ENCODE peak calls at places on chromosomes 6 and 20, in five cellular contexts. S is MM.1S, C is astrocyte, B is fibroblast of lung, I is SJSA1. V is an unnamed sample.
A peak's percentile ranks its signal among the peaks of the same experiment; 100 is the strongest.

GRCh38 chr20:48406462-48407235 is 421.1 kb downstream of the PREX1 start:
- DNase-seq in S (no peak), C (peak; percentile 21), B (no peak), I (no peak), V (no peak)

GRCh38 chr6:73579851-73580246 is 59.0 kb upstream of the EEF1A1 start:
- DNase-seq in S (peak; percentile 12), C (peak; percentile 91), B (peak; percentile 98), I (peak; percentile 80), V (no peak)

GRCh38 chr6:17456711-17457110 is 63.3 kb downstream of the CAP2 start:
- DNase-seq in S (no peak), C (no peak), B (no peak), I (no peak), V (no peak)

GRCh38 chr20:389220-389619 is 8.7 kb downstream of the TRIB3 start:
- DNase-seq in S (no peak), C (no peak), B (no peak), I (no peak), V (no peak)

GRCh38 chr20:49381558-49382493 is 100.6 kb downstream of the KCNB1 start:
- DNase-seq in S (no peak), C (peak; percentile 49), B (peak; percentile 63), I (no peak), V (no peak)

GRCh38 chr6:104625536-104625935 is 234.2 kb downstream of the HACE1 start:
- DNase-seq in S (no peak), C (peak; percentile 60), B (peak; percentile 3), I (peak; percentile 84), V (no peak)

GRCh38 chr20:24589845-24590192 is 120.4 kb downstream of the SYNDIG1 start:
- DNase-seq in S (no peak), C (no peak), B (no peak), I (no peak), V (no peak)

GRCh38 chr6:44047179-44047546 is 80.1 kb downstream of the MRPL14 start:
- DNase-seq in S (no peak), C (no peak), B (no peak), I (no peak), V (no peak)

GRCh38 chr20:52102126-52102525 is 89.5 kb downstream of the ZFP64 start:
- DNase-seq in S (no peak), C (no peak), B (no peak), I (no peak), V (no peak)

GRCh38 chr6:27297857-27298730 is 14.0 kb downstream of the POM121L2 start:
- DNase-seq in S (no peak), C (peak; percentile 22), B (peak; percentile 56), I (no peak), V (no peak)

GRCh38 chr6:14744212-14744556 is 501.7 kb upstream of the JARID2 start:
- DNase-seq in S (no peak), C (no peak), B (no peak), I (no peak), V (no peak)

GRCh38 chr20:53349730-53350129 is 243.9 kb downstream of the ZNF217 start:
- DNase-seq in S (no peak), C (no peak), B (no peak), I (no peak), V (no peak)

GRCh38 chr6:31968326-31968725 is 3.6 kb downstream of the DXO start:
- DNase-seq in S (no peak), C (no peak), B (no peak), I (no peak), V (no peak)

GRCh38 chr6:142731611-142732010 is 213.4 kb downstream of the HIVEP2 start:
- DNase-seq in S (no peak), C (no peak), B (no peak), I (no peak), V (no peak)

GRCh38 chr6:1053587-1053986 is 258.3 kb upstream of the FOXQ1 start:
- DNase-seq in S (no peak), C (no peak), B (no peak), I (no peak), V (no peak)

GRCh38 chr20:36447101-36447500 is 94.2 kb upstream of the MYL9 start:
- DNase-seq in S (no peak), C (no peak), B (no peak), I (no peak), V (no peak)

GRCh38 chr6:12718025-12718424 is 1.5 kb downstream of the PHACTR1 start:
- DNase-seq in S (no peak), C (peak; percentile 76), B (no peak), I (no peak), V (no peak)

GRCh38 chr6:13300649-13301590 is 27.4 kb downstream of the TBC1D7 start:
- DNase-seq in S (no peak), C (no peak), B (no peak), I (no peak), V (no peak)

GRCh38 chr20:11502051-11502450 is 415.6 kb upstream of the BTBD3 start:
- DNase-seq in S (no peak), C (peak; percentile 78), B (no peak), I (no peak), V (no peak)

GRCh38 chr6:110714143-110714542 is 101.1 kb downstream of the CDK19 start:
- DNase-seq in S (no peak), C (no peak), B (peak; percentile 82), I (no peak), V (no peak)

GRCh38 chr6:4186391-4186790 is 51.0 kb upstream of the ECI2 start:
- DNase-seq in S (no peak), C (no peak), B (no peak), I (no peak), V (no peak)

GRCh38 chr20:38143238-38143645 is 21.8 kb downstream of the TGM2 start:
- DNase-seq in S (no peak), C (no peak), B (no peak), I (no peak), V (no peak)

GRCh38 chr6:87487555-87487954 is 14.8 kb downstream of the SLC35A1 start:
- DNase-seq in S (no peak), C (peak; percentile 19), B (peak; percentile 2), I (peak; percentile 43), V (no peak)

GRCh38 chr20:48471734-48472408 is 355.9 kb downstream of the PREX1 start:
- DNase-seq in S (no peak), C (no peak), B (no peak), I (no peak), V (no peak)

GRCh38 chr6:125002090-125002741 is 40.0 kb downstream of the RNF217 start:
- DNase-seq in S (no peak), C (peak; percentile 71), B (peak; percentile 29), I (peak; percentile 58), V (no peak)

GRCh38 chr6:140623498-140623897 is 1249.0 kb upstream of the CITED2 start:
- DNase-seq in S (no peak), C (peak; percentile 76), B (peak; percentile 92), I (no peak), V (no peak)

GRCh38 chr6:50829898-50830439 is 11.3 kb downstream of the TFAP2B start:
- DNase-seq in S (no peak), C (no peak), B (no peak), I (no peak), V (no peak)

GRCh38 chr6:50824505-50824904 is 5.8 kb downstream of the TFAP2B start:
- DNase-seq in S (no peak), C (no peak), B (no peak), I (no peak), V (no peak)

GRCh38 chr6:50826037-50826761 is 7.5 kb downstream of the TFAP2B start:
- DNase-seq in S (no peak), C (no peak), B (no peak), I (no peak), V (no peak)

GRCh38 chr6:50825375-50826036 is 6.8 kb downstream of the TFAP2B start:
- DNase-seq in S (no peak), C (no peak), B (no peak), I (no peak), V (no peak)

DNA sequence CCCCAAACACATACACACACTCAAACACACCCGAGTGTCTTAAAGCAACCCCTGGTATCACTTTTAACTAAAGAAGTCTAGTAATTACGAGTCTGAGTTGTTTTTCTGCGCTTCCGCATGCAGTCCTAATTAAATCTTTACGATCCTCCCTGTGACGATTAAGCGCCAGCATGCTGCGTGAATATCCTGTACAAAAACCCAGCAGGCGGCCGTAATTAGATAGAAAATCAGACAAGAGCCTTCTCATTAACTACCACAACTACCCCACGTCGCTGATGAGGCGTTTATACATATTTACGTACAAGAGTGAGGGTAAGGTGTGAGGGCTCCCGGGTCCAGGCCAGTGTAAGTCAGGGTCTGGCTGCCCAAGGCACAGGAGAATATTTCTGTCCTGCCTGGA is 8.1 kb downstream of the TFAP2B start:
- DNase-seq in S (no peak), C (no peak), B (no peak), I (no peak), V (no peak)
- H3K27me3 ChIP-seq in S (no peaks in the 10 kb centered on the region), C (peaks cover 30% of the 10 kb centered on the region), B (peaks cover 18% of the 10 kb centered on the region), I (peaks cover 79% of the 10 kb centered on the region), V (peaks cover 34% of the 10 kb centered on the region)

GRCh38 chr20:23042270-23042669 is 7.2 kb downstream of the SSTR4 start:
- DNase-seq in S (no peak), C (no peak), B (no peak), I (no peak), V (no peak)
- H3K27me3 ChIP-seq in S (no peaks in the 10 kb centered on the region), C (peaks cover 26% of the 10 kb centered on the region), B (peaks cover 10% of the 10 kb centered on the region), I (peaks cover 16% of the 10 kb centered on the region), V (no peaks in the 10 kb centered on the region)

DNA sequence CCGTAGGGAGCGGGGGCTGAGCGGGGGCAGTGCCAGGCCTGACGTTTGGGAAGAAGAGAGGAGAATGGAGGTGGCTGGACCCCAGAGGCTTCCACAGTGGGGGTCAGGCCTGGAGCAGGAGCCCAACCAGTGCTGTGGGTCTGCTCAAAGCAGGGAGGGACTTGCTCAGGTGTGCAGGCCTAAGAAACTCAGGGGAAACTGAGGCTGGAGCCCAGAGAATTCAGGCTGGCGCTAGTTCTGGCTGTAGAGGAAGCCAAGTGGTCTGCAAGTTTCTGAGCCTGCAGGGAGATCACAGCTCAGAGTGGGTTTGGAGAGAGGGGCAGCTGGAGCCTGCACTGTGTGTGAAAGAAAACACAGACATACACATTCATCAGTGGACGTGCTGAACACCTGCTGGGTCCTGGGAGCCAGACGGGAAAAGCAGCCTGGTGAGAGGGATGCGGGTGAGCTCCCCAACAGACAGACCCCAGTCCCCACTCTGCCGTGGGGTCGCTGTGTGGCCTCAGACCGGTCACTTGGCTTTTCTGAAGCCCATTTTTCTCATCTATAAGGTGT is 17.7 kb upstream of the FOXP4 start:
- DNase-seq in S (no peak), C (no peak), B (no peak), I (no peak), V (no peak)
- H3K27me3 ChIP-seq in S (peaks cover 88% of the 10 kb centered on the region), C (peaks cover 18% of the 10 kb centered on the region), B (peaks cover 40% of the 10 kb centered on the region), I (no peaks in the 10 kb centered on the region), V (no peaks in the 10 kb centered on the region)

DNA sequence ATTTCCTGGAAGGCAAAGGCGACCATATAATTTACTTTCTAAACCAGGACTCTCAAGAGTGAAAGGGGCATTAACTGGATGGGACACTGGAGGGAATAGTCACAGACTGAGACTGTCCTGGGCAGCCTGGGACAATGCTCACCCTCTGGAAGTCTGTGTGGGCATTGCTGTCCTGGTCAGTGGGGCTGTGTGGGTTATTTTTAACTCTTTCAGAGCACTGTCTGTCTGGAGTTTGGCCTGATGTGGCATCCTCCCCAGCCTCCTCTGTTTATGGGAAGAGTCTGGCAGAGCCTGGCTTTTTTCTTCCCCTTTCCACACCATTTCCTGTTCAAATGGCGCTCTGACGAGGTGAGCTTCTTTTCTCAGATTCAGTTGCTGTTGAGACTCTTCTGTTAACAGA is 11.7 kb downstream of the DAAM2 start:
- DNase-seq in S (no peak), C (no peak), B (no peak), I (no peak), V (no peak)
- H3K27me3 ChIP-seq in S (no peaks in the 10 kb centered on the region), C (no peaks in the 10 kb centered on the region), B (no peaks in the 10 kb centered on the region), I (no peaks in the 10 kb centered on the region), V (no peaks in the 10 kb centered on the region)

GRCh38 chr20:64082821-64083379 is 1.3 kb downstream of the LKAAEAR1 start:
- DNase-seq in S (no peak), C (no peak), B (no peak), I (no peak), V (no peak)
- H3K27me3 ChIP-seq in S (peaks cover 65% of the 10 kb centered on the region), C (peaks cover 30% of the 10 kb centered on the region), B (peaks cover 24% of the 10 kb centered on the region), I (peaks cover 36% of the 10 kb centered on the region), V (no peaks in the 10 kb centered on the region)